ENCODE peak calls at places on chromosome 16, in nine cellular contexts. C is ovary, L is ELR, V is progenitor cell of endocrine pancreas, U is NCI-H774, H is LoVo, Z is GM04504, B is glomerular endothelial cell, I is GM03348. M is an unnamed sample.

GRCh38 chr16:1325673-1326371 is 7.6 kb upstream of the BAIAP3 start:
- DNase-seq in C (no peak), L (no peak), V (no peak), U (no peak), H (no peak), Z (no peak), B (no peak), I (no peak), M (no peak)

GRCh38 chr16:52925143-52925542 is 127.6 kb downstream of the CHD9NB start:
- DNase-seq in C (no peak), L (no peak), V (no peak), U (no peak), H (no peak), Z (no peak), B (no peak), I (no peak), M (no peak)

GRCh38 chr16:14545346-14545884 is 84.6 kb downstream of the PARN start:
- DNase-seq in C (no peak), L (no peak), V (no peak), U (no peak), H (no peak), Z (no peak), B (no peak), I (no peak), M (no peak)

GRCh38 chr16:89827383-89828198 is 684 bp upstream of the SPIRE2 start:
- DNase-seq in C (no peak), L (peak; percentile 73), V (peak; percentile 36), U (no peak), H (peak; percentile 49), Z (peak; percentile 60), B (no peak), I (peak; percentile 33), M (peak; percentile 19)

GRCh38 chr16:28924399-28924761 is 658 bp downstream of the RABEP2 start:
- DNase-seq in C (no peak), L (no peak), V (no peak), U (no peak), H (no peak), Z (no peak), B (no peak), I (no peak), M (no peak)

GRCh38 chr16:3020604-3021448 is 658 bp downstream of the TNFRSF12A start:
- DNase-seq in C (peak; percentile 86), L (peak; percentile 93), V (peak; percentile 87), U (no peak), H (peak; percentile 89), Z (peak; percentile 80), B (no peak), I (peak; percentile 96), M (peak; percentile 91)

GRCh38 chr16:24626251-24626650 is 86.9 kb downstream of the RBBP6 start:
- DNase-seq in C (no peak), L (peak; percentile 52), V (no peak), U (no peak), H (no peak), Z (no peak), B (no peak), I (peak; percentile 45), M (peak; percentile 43)

GRCh38 chr16:48054881-48055601 is 100.8 kb downstream of the ABCC12 start:
- DNase-seq in C (peak; percentile 33), L (peak; percentile 68), V (peak; percentile 27), U (peak; percentile 48), H (peak; percentile 27), Z (peak; percentile 22), B (peak; percentile 22), I (peak; percentile 87), M (peak; percentile 63)

GRCh38 chr16:66481081-66481942 is 54.2 kb downstream of the BEAN1 start:
- DNase-seq in C (no peak), L (no peak), V (no peak), U (no peak), H (no peak), Z (no peak), B (no peak), I (no peak), M (no peak)

GRCh38 chr16:9042533-9042932 is 48.9 kb upstream of the HAPSTR1 start:
- DNase-seq in C (no peak), L (peak; percentile 26), V (no peak), U (no peak), H (no peak), Z (no peak), B (no peak), I (no peak), M (no peak)

GRCh38 chr16:83955218-83956130 is 2.4 kb downstream of the OSGIN1 start:
- DNase-seq in C (peak; percentile 61), L (no peak), V (no peak), U (no peak), H (no peak), Z (no peak), B (no peak), I (no peak), M (no peak)

GRCh38 chr16:28549301-28549899 is 4.3 kb upstream of the SGF29 start:
- DNase-seq in C (no peak), L (peak; percentile 57), V (no peak), U (no peak), H (no peak), Z (no peak), B (no peak), I (peak; percentile 44), M (peak; percentile 21)